ENCODE peak calls at places on chromosomes 16 and 17, in seven cellular contexts. Q is stimulated activated CD4-positive, alpha-beta T cell treated with anti-CD3 and anti-CD28 coated beads, Interleukin-2, amount 100 ng/mL, for 24 hours; G is central memory CD4-positive, alpha-beta T cell; W is cardiac muscle cell; S is HuH-7.5; K is effector memory CD8-positive, alpha-beta T cell; J is M059J. M is an unnamed sample.

GRCh38 chr16:19860146-19861030 is 24.3 kb downstream of the GPRC5B start:
- DNase-seq in Q (no peak), S (no peak), W (peak), K (no peak), J (peak), G (no peak), M (peak)

GRCh38 chr17:49402706-49403105 is 12.0 kb downstream of the PHB1 start:
- DNase-seq in J (no peak), W (no peak), S (no peak), K (no peak), G (no peak), Q (no peak), M (no peak)

GRCh38 chr16:57528499-57529323 is 7.7 kb downstream of the CCDC102A start:
- DNase-seq in S (peak), G (no peak), W (no peak), J (no peak), Q (no peak), K (no peak), M (no peak)

GRCh38 chr17:21019976-21020575 is 22.7 kb downstream of the USP22 start:
- DNase-seq in Q (peak), S (no peak), W (peak), G (peak), K (peak), J (no peak), M (peak)

GRCh38 chr16:86252596-86252995 is 257.7 kb upstream of the FOXF1 start:
- DNase-seq in K (no peak), W (peak), G (no peak), J (peak), Q (peak), S (no peak), M (no peak)

GRCh38 chr17:49191917-49192741 is 18.2 kb downstream of the GNGT2 start:
- DNase-seq in W (peak), J (peak), G (peak), K (peak), S (peak), Q (peak), M (peak)

GRCh38 chr17:6186998-6187397 is 116.8 kb downstream of the WSCD1 start:
- DNase-seq in S (no peak), G (no peak), K (no peak), Q (no peak), W (no peak), J (no peak), M (no peak)

GRCh38 chr17:21280081-21280518 is 4.4 kb upstream of the MAP2K3 start:
- DNase-seq in K (peak), W (peak), G (peak), J (peak), Q (peak), S (peak), M (peak)

GRCh38 chr16:1450218-1450617 is 5.9 kb upstream of the CCDC154 start:
- DNase-seq in W (no peak), Q (no peak), K (no peak), G (no peak), S (peak), J (no peak), M (no peak)

M was measured in G401.